ENCODE peak calls at places on chromosomes 5 and 9, in five cellular contexts. K is spleen, X is stomach, W is sigmoid colon, Y is HL-60. O is an unnamed sample.
A peak's percentile ranks its signal among the peaks of the same experiment; 100 is the strongest.

GRCh38 chr5:180290568-180291233 is 1.2 kb downstream of the MAPK9 start:
- DNase-seq in K (no peak), X (no peak), W (no peak), Y (no peak), O (no peak)

GRCh38 chr5:110590187-110590586 is 136.3 kb downstream of the TMEM232 start:
- DNase-seq in K (no peak), X (no peak), W (no peak), Y (no peak), O (peak; percentile 7)

GRCh38 chr5:135393229-135393628 is 5.8 kb downstream of the MACROH2A1 start:
- DNase-seq in K (no peak), X (no peak), W (no peak), Y (no peak), O (no peak)

GRCh38 chr5:158534203-158534602 is 565.5 kb downstream of the EBF1 start:
- DNase-seq in K (no peak), X (no peak), W (no peak), Y (no peak), O (no peak)

GRCh38 chr5:33526755-33527154 is 86.0 kb downstream of the TARS1 start:
- DNase-seq in K (no peak), X (no peak), W (no peak), Y (no peak), O (no peak)

GRCh38 chr5:111545031-111545430 is 32.7 kb upstream of the STARD4 start:
- DNase-seq in K (no peak), X (no peak), W (no peak), Y (no peak), O (no peak)

GRCh38 chr5:128574041-128574440 is 36.0 kb upstream of the FBN2 start:
- DNase-seq in K (no peak), X (no peak), W (no peak), Y (no peak), O (no peak)

GRCh38 chr5:98793223-98793622 is 19.8 kb downstream of the RGMB start:
- DNase-seq in K (peak; percentile 72), X (no peak), W (no peak), Y (no peak), O (no peak)

GRCh38 chr9:76591256-76591950 is 132.4 kb downstream of the GCNT1 start:
- DNase-seq in K (no peak), X (no peak), W (no peak), Y (peak; percentile 95), O (no peak)

GRCh38 chr5:158943057-158943456 is 156.7 kb downstream of the EBF1 start:
- DNase-seq in K (no peak), X (no peak), W (no peak), Y (peak; percentile 10), O (peak; percentile 85)

GRCh38 chr9:134170525-134171315 is 6.4 kb upstream of the RNU6ATAC start:
- DNase-seq in K (no peak), X (no peak), W (no peak), Y (no peak), O (no peak)

GRCh38 chr9:128339761-128340690 is at the start of gene SLC27A4:
- DNase-seq in K (peak; percentile 95), X (peak; percentile 87), W (peak; percentile 80), Y (peak; percentile 72), O (peak; percentile 96)

GRCh38 chr5:102754499-102755424 is at the start of gene PAM:
- DNase-seq in K (peak; percentile 96), X (peak; percentile 80), W (peak; percentile 88), Y (no peak), O (no peak)

GRCh38 chr5:61275841-61276240 is 56.2 kb upstream of the ZSWIM6 start:
- DNase-seq in K (peak; percentile 90), X (no peak), W (peak; percentile 80), Y (peak; percentile 51), O (no peak)

GRCh38 chr9:105173306-105173705 is 71.1 kb upstream of the SLC44A1 start:
- DNase-seq in K (no peak), X (no peak), W (no peak), Y (no peak), O (no peak)

GRCh38 chr9:107946364-107947137 is 457.0 kb upstream of the KLF4 start:
- DNase-seq in K (no peak), X (peak; percentile 41), W (no peak), Y (peak; percentile 25), O (no peak)

GRCh38 chr5:53167836-53168235 is 58.3 kb upstream of the MOCS2 start:
- DNase-seq in K (no peak), X (peak; percentile 26), W (peak; percentile 78), Y (no peak), O (no peak)

GRCh38 chr5:141485305-141486055 is 650 bp downstream of the PCDHGC4 start:
- DNase-seq in K (no peak), X (no peak), W (no peak), Y (no peak), O (no peak)

GRCh38 chr5:163505475-163506457 is at the start of gene MAT2B:
- DNase-seq in K (peak; percentile 99), X (peak; percentile 96), W (peak; percentile 97), Y (peak; percentile 75), O (peak; percentile 75)

GRCh38 chr9:34651286-34651685 is 699 bp upstream of the IL11RA start:
- DNase-seq in K (no peak), X (peak; percentile 71), W (peak; percentile 81), Y (no peak), O (no peak)
- H3K4me3 ChIP-seq in K (no peak overlapping the region), X (peak overlapping the region; percentile 44), W (peak overlapping the region; percentile 43), Y (no peak overlapping the region), O (peak overlapping the region; percentile 75)

GRCh38 chr9:89359636-89360315 is 41.5 kb downstream of the SECISBP2 start:
- DNase-seq in K (no peak), X (no peak), W (no peak), Y (no peak), O (no peak)
- TF ChIP-seq POLR2AphosphoS5 in K (peak; percentile 21), X (no peak), W (no peak), Y (no peak), O (no peak)

GRCh38 chr9:92173318-92173717 is 58.1 kb upstream of the SPTLC1 start:
- DNase-seq in K (no peak), X (no peak), W (no peak), Y (no peak), O (no peak)

GRCh38 chr9:92176068-92176799 is 61.0 kb upstream of the SPTLC1 start:
- DNase-seq in K (no peak), X (no peak), W (no peak), Y (no peak), O (no peak)

GRCh38 chr9:92176800-92177185 is 61.6 kb upstream of the SPTLC1 start:
- DNase-seq in K (no peak), X (no peak), W (no peak), Y (no peak), O (no peak)

GRCh38 chr9:92177591-92177990 is 62.4 kb upstream of the SPTLC1 start:
- DNase-seq in K (no peak), X (no peak), W (no peak), Y (no peak), O (no peak)

GRCh38 chr9:92175441-92175840 is 60.2 kb upstream of the SPTLC1 start:
- DNase-seq in K (no peak), X (no peak), W (no peak), Y (no peak), O (no peak)
- H3K4me3 ChIP-seq in K (no peak overlapping the region), X (no peak overlapping the region), W (no peak overlapping the region), Y (no peak overlapping the region), O (no peak overlapping the region)

DNA sequence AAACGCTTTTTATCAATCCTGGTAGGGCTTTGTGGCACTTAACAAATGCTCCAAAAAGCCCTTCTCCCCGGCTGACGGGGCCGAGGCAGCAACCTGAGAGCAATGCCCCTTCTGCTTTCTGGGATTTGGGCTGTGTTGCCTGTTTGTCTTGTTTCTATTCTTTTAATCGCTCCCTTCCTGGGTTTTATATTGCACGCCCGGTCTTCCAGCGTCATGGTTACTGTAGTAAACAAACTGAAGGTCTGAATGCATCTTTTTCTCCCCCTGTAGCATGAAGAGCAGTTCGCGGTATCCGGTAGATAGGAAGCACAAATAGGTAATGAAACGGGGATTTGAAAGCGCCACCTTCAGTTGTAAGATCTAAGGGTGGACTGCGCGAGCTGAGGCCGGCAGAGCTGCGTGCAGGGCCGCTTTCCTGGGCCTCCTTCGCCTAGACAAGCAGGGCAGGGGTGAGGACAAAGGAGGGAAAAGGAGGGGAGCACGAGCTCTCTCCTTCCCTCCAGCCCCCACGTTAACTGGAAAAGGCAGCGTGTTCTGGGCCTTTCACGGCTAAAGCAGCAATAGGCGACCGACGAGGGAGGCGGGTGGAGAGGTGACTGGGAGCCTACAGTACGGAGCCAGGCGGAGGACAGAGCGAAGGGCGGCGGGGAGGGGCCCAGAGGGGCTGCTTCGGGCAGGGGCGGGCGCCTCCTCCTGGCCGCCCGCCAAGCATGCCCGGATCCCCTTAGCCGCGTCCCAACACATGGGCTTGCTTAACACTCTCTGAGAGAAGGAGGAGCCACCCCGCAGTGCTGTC is 49.3 kb upstream of the ZNF366 start:
- DNase-seq in K (peak; percentile 87), X (peak; percentile 34), W (peak; percentile 79), Y (peak; percentile 14), O (no peak)
- TF ChIP-seq POLR2AphosphoS5 in K (peak; percentile 44), X (no peak), W (peak; percentile 33), Y (no peak), O (no peak)

GRCh38 chr9:29213374-29214161 is 1640.3 kb upstream of the C9orf72 start:
- DNase-seq in K (no peak), X (peak; percentile 34), W (no peak), Y (no peak), O (no peak)
- H3K4me3 ChIP-seq in K (peak within 1 kb of the TSS; percentile 39), X (peak within 1 kb of the TSS; percentile 63), W (no peak within 1 kb of the TSS), Y (no peak within 1 kb of the TSS), O (peak within 1 kb of the TSS; percentile 45)

DNA sequence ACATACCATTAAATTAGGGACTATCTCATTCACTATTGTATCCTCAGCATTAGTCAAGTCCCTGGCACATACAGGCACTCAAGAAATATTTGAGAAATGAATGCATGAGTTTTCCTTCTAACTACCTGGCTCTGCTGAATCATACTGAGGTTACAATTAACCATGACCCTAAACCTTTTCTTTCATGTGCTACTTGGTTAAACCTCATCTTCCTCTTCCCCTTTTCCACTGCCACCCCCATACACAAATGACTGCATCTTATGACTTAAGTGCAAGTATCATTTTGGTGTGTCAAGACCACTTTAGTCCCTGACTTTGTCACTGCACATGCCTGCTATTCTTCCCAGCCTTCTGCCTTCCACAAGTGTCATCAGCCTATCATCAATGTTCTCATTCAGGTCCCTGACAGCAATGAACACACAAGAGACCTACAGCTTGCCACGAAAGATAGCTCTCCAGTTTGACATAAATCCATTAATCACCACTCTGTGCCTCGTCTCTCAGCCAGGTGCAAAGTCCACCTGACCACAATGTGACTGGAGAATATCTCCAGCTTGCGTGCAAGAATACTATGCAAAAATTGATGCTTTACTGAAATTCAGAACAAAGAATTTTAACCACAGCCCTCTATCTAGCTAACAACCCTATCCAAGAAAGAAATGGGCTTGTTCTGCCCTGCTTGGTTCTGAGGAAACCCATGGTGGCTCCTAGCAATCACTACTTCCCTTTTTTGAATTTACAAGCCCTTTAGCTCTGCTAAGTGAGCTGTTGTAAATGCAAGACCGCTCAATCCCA is 74.5 kb downstream of the MAPKAP1 start:
- DNase-seq in K (no peak), X (no peak), W (no peak), Y (peak; percentile 59), O (no peak)
- TF ChIP-seq POLR2AphosphoS5 in K (no peak), X (no peak), W (no peak), Y (peak; percentile 28), O (no peak)

GRCh38 chr9:111897831-111898144 is 1.2 kb downstream of the UGCG start:
- DNase-seq in K (no peak), X (no peak), W (no peak), Y (no peak), O (no peak)

GRCh38 chr9:111900934-111901612 is 4.5 kb downstream of the UGCG start:
- DNase-seq in K (no peak), X (no peak), W (no peak), Y (no peak), O (no peak)

GRCh38 chr9:111902396-111903147 is 6.0 kb downstream of the UGCG start:
- DNase-seq in K (no peak), X (no peak), W (no peak), Y (no peak), O (no peak)

GRCh38 chr9:111898331-111899096 is 1.9 kb downstream of the UGCG start:
- DNase-seq in K (no peak), X (no peak), W (no peak), Y (no peak), O (no peak)

GRCh38 chr9:111900081-111900805 is 3.6 kb downstream of the UGCG start:
- DNase-seq in K (no peak), X (no peak), W (no peak), Y (no peak), O (no peak)
- H3K4me3 ChIP-seq in K (peak overlapping the region; percentile 97), X (peak overlapping the region; percentile 90), W (no peak overlapping the region), Y (no peak overlapping the region), O (peak overlapping the region; percentile 91)

O was measured in Panc1.